ENCODE peak calls at places on chromosome 14, in five cellular contexts. B, M, A, Q and I are unnamed samples.

GRCh38 chr14:90111895-90112534 is 50.2 kb downstream of the KCNK13 start:
- DNase-seq in B (no peak), A (no peak), Q (peak), M (peak), I (no peak)

GRCh38 chr14:63707216-63707615 is 20.6 kb downstream of the SGPP1 start:
- DNase-seq in A (no peak), B (no peak), M (no peak), Q (no peak), I (no peak)

GRCh38 chr14:35079742-35080141 is 33.7 kb downstream of the FAM177A1 start:
- DNase-seq in B (no peak), A (no peak), Q (no peak), M (no peak), I (no peak)

GRCh38 chr14:70107309-70107708 is 81.4 kb downstream of the SLC8A3 start:
- DNase-seq in B (no peak), Q (no peak), M (no peak), A (no peak), I (no peak)

GRCh38 chr14:59161571-59162175 is 26.8 kb upstream of the DAAM1 start:
- DNase-seq in M (peak), B (peak), Q (peak), A (peak), I (no peak)

GRCh38 chr14:23245282-23245681 is 7.5 kb downstream of the RNF212B start:
- DNase-seq in A (no peak), B (no peak), Q (no peak), M (no peak), I (no peak)

GRCh38 chr14:94115068-94115591 is 4.6 kb downstream of the IFI27 start:
- DNase-seq in B (no peak), A (no peak), Q (peak), M (peak), I (no peak)

GRCh38 chr14:75515631-75515999 is 6.7 kb upstream of the BATF start:
- DNase-seq in A (no peak), Q (no peak), M (no peak), B (no peak), I (no peak)

GRCh38 chr14:49977126-49977841 is 84.4 kb downstream of the ARF6 start:
- DNase-seq in A (no peak), M (no peak), B (no peak), Q (no peak), I (no peak)

GRCh38 chr14:21978184-21978998 is 304.8 kb upstream of the OR4E1 start:
- DNase-seq in A (peak), M (peak), Q (no peak), B (peak), I (peak)

GRCh38 chr14:38755036-38755435 is 348.0 kb downstream of the SEC23A start:
- DNase-seq in Q (no peak), A (no peak), B (no peak), M (peak), I (peak)

GRCh38 chr14:22848391-22849164 is 12.2 kb downstream of the MMP14 start:
- DNase-seq in A (no peak), B (no peak), Q (peak), M (peak), I (peak)

GRCh38 chr14:94345344-94346072 is 22.4 kb upstream of the SERPINA6 start:
- DNase-seq in Q (peak), B (peak), A (no peak), M (peak), I (no peak)

GRCh38 chr14:22163051-22163450 is 426.0 kb downstream of the DAD1 start:
- DNase-seq in Q (no peak), M (no peak), B (no peak), A (no peak), I (no peak)

GRCh38 chr14:101518611-101519048 is 42.7 kb upstream of the DIO3 start:
- DNase-seq in A (no peak), M (no peak), B (no peak), Q (no peak), I (no peak)

GRCh38 chr14:65069874-65070709 is 32.2 kb downstream of the MAX start:
- DNase-seq in B (peak), A (no peak), M (no peak), Q (no peak), I (no peak)

GRCh38 chr14:90797451-90797850 is 18.8 kb downstream of the TTC7B start:
- DNase-seq in B (no peak), M (no peak), A (no peak), Q (no peak), I (peak)

GRCh38 chr14:32075636-32076277 is 1.3 kb upstream of the ARHGAP5 start:
- DNase-seq in M (peak), B (peak), Q (peak), A (no peak), I (no peak)

GRCh38 chr14:103247169-103247606 is 86.8 kb upstream of the EIF5 start:
- DNase-seq in Q (no peak), M (no peak), A (no peak), B (no peak), I (no peak)

GRCh38 chr14:21267431-21267845 is 1.8 kb downstream of the HNRNPC start:
- DNase-seq in A (no peak), M (no peak), B (no peak), Q (no peak), I (peak)

GRCh38 chr14:74517731-74518130 is 24.2 kb downstream of the ISCA2 start:
- DNase-seq in M (no peak), B (no peak), Q (no peak), A (no peak), I (no peak)

GRCh38 chr14:58060898-58061297 is 91.1 kb downstream of the ARMH4 start:
- DNase-seq in Q (no peak), A (no peak), M (no peak), B (no peak), I (peak)

GRCh38 chr14:39005044-39005736 is 97.8 kb downstream of the SEC23A start:
- DNase-seq in B (no peak), M (no peak), A (no peak), Q (no peak), I (no peak)

GRCh38 chr14:28952707-28953106 is 186.1 kb downstream of the FOXG1 start:
- DNase-seq in B (no peak), Q (no peak), M (no peak), A (no peak), I (no peak)

GRCh38 chr14:105857816-105858675 is 331.7 kb downstream of the TMEM121 start:
- DNase-seq in A (no peak), M (no peak), B (no peak), Q (no peak), I (peak)

GRCh38 chr14:91893659-91894058 is 26.3 kb upstream of the TC2N start:
- DNase-seq in B (no peak), M (no peak), Q (no peak), A (no peak), I (no peak)

GRCh38 chr14:28163261-28163660 is 603.3 kb upstream of the FOXG1 start:
- DNase-seq in Q (no peak), B (no peak), M (no peak), A (no peak), I (no peak)

GRCh38 chr14:91008759-91009409 is 51.6 kb downstream of the RPS6KA5 start:
- DNase-seq in Q (no peak), A (no peak), M (no peak), B (peak), I (no peak)

GRCh38 chr14:61177279-61178225 is 103.6 kb downstream of the TMEM30B start:
- DNase-seq in Q (no peak), M (peak), A (no peak), B (peak), I (no peak)